ENCODE peak calls at places on chromosomes 7 and 10, in six cellular contexts. One of them, this sample, is unnamed.

GRCh38 chr7:116569737-116570136 is 44.9 kb downstream of the CAV1 start:
- DNase-seq in left cardiac atrium: no peak
- DNase-seq in psoas muscle: no peak
- DNase-seq in globus pallidus: no peak
- DNase-seq in NCI-H460: no peak
- DNase-seq in GM23338: no peak
- DNase-seq in this sample: no peak

GRCh38 chr7:138345567-138345966 is 114.5 kb upstream of the TRIM24 start:
- DNase-seq in left cardiac atrium: no peak
- DNase-seq in psoas muscle: no peak
- DNase-seq in globus pallidus: no peak
- DNase-seq in NCI-H460: no peak
- DNase-seq in GM23338: no peak
- DNase-seq in this sample: no peak

GRCh38 chr7:95264225-95264927 is 60.0 kb downstream of the PON1 start:
- DNase-seq in left cardiac atrium: no peak
- DNase-seq in psoas muscle: no peak
- DNase-seq in globus pallidus: no peak
- DNase-seq in NCI-H460: peak
- DNase-seq in GM23338: no peak
- DNase-seq in this sample: no peak

GRCh38 chr7:130360518-130360917 is 15.9 kb downstream of the CPA5 start:
- DNase-seq in left cardiac atrium: no peak
- DNase-seq in psoas muscle: no peak
- DNase-seq in globus pallidus: no peak
- DNase-seq in NCI-H460: no peak
- DNase-seq in GM23338: no peak
- DNase-seq in this sample: peak

GRCh38 chr10:128625926-128626325 is 499.7 kb upstream of the MKI67 start:
- DNase-seq in left cardiac atrium: no peak
- DNase-seq in psoas muscle: no peak
- DNase-seq in globus pallidus: no peak
- DNase-seq in NCI-H460: no peak
- DNase-seq in GM23338: no peak
- DNase-seq in this sample: no peak

GRCh38 chr7:11217848-11218565 is 244.3 kb downstream of the PHF14 start:
- DNase-seq in left cardiac atrium: no peak
- DNase-seq in psoas muscle: no peak
- DNase-seq in globus pallidus: no peak
- DNase-seq in NCI-H460: no peak
- DNase-seq in GM23338: no peak
- DNase-seq in this sample: no peak

GRCh38 chr7:128831994-128832879 is 2.0 kb downstream of the FLNC start:
- DNase-seq in left cardiac atrium: peak
- DNase-seq in psoas muscle: peak
- DNase-seq in globus pallidus: peak
- DNase-seq in NCI-H460: no peak
- DNase-seq in GM23338: peak
- DNase-seq in this sample: no peak

GRCh38 chr10:64409349-64409748 is 888.1 kb downstream of the REEP3 start:
- DNase-seq in left cardiac atrium: no peak
- DNase-seq in psoas muscle: no peak
- DNase-seq in globus pallidus: no peak
- DNase-seq in NCI-H460: no peak
- DNase-seq in GM23338: no peak
- DNase-seq in this sample: no peak

GRCh38 chr10:63710703-63711102 is 189.5 kb downstream of the REEP3 start:
- DNase-seq in left cardiac atrium: no peak
- DNase-seq in psoas muscle: no peak
- DNase-seq in globus pallidus: no peak
- DNase-seq in NCI-H460: no peak
- DNase-seq in GM23338: no peak
- DNase-seq in this sample: no peak

GRCh38 chr7:53740971-53741370 is 705.5 kb downstream of the POM121L12 start:
- DNase-seq in left cardiac atrium: no peak
- DNase-seq in psoas muscle: no peak
- DNase-seq in globus pallidus: no peak
- DNase-seq in NCI-H460: no peak
- DNase-seq in GM23338: no peak
- DNase-seq in this sample: no peak

GRCh38 chr7:31906479-31907171 is 163.6 kb downstream of the PDE1C start:
- DNase-seq in left cardiac atrium: no peak
- DNase-seq in psoas muscle: no peak
- DNase-seq in globus pallidus: no peak
- DNase-seq in NCI-H460: no peak
- DNase-seq in GM23338: no peak
- DNase-seq in this sample: no peak

GRCh38 chr10:84521468-84521867 is 193.1 kb downstream of the CCSER2 start:
- DNase-seq in left cardiac atrium: no peak
- DNase-seq in psoas muscle: no peak
- DNase-seq in globus pallidus: no peak
- DNase-seq in NCI-H460: no peak
- DNase-seq in GM23338: no peak
- DNase-seq in this sample: no peak

GRCh38 chr7:81075150-81075549 is 156.3 kb upstream of the SEMA3C start:
- DNase-seq in left cardiac atrium: no peak
- DNase-seq in psoas muscle: no peak
- DNase-seq in globus pallidus: no peak
- DNase-seq in NCI-H460: no peak
- DNase-seq in GM23338: no peak
- DNase-seq in this sample: no peak

GRCh38 chr10:3091346-3091787 is 24.0 kb downstream of the PFKP start:
- DNase-seq in left cardiac atrium: no peak
- DNase-seq in psoas muscle: no peak
- DNase-seq in globus pallidus: no peak
- DNase-seq in NCI-H460: no peak
- DNase-seq in GM23338: no peak
- DNase-seq in this sample: no peak

GRCh38 chr10:47326306-47326926 is 4.2 kb downstream of the GDF2 start:
- DNase-seq in left cardiac atrium: no peak
- DNase-seq in psoas muscle: no peak
- DNase-seq in globus pallidus: no peak
- DNase-seq in NCI-H460: no peak
- DNase-seq in GM23338: no peak
- DNase-seq in this sample: no peak

GRCh38 chr10:130487562-130487961 is 351.4 kb downstream of the GLRX3 start:
- DNase-seq in left cardiac atrium: no peak
- DNase-seq in psoas muscle: no peak
- DNase-seq in globus pallidus: no peak
- DNase-seq in NCI-H460: no peak
- DNase-seq in GM23338: no peak
- DNase-seq in this sample: no peak

GRCh38 chr10:30215631-30216030 is 133.4 kb downstream of the MTPAP start:
- DNase-seq in left cardiac atrium: no peak
- DNase-seq in psoas muscle: peak
- DNase-seq in globus pallidus: no peak
- DNase-seq in NCI-H460: no peak
- DNase-seq in GM23338: peak
- DNase-seq in this sample: no peak

GRCh38 chr7:151631149-151631967 is 111.7 kb upstream of the RHEB start:
- DNase-seq in left cardiac atrium: no peak
- DNase-seq in psoas muscle: no peak
- DNase-seq in globus pallidus: no peak
- DNase-seq in NCI-H460: no peak
- DNase-seq in GM23338: peak
- DNase-seq in this sample: no peak

GRCh38 chr7:102412548-102412947 is 16.4 kb downstream of the PRKRIP1 start:
- DNase-seq in left cardiac atrium: peak
- DNase-seq in psoas muscle: peak
- DNase-seq in globus pallidus: no peak
- DNase-seq in NCI-H460: no peak
- DNase-seq in GM23338: peak
- DNase-seq in this sample: no peak

GRCh38 chr7:14218338-14218737 is 228.9 kb upstream of the ETV1 start:
- DNase-seq in left cardiac atrium: no peak
- DNase-seq in psoas muscle: no peak
- DNase-seq in globus pallidus: no peak
- DNase-seq in NCI-H460: no peak
- DNase-seq in GM23338: no peak
- DNase-seq in this sample: no peak

GRCh38 chr7:101210143-101210542 is 7.2 kb downstream of the PLOD3 start:
- DNase-seq in left cardiac atrium: no peak
- DNase-seq in psoas muscle: no peak
- DNase-seq in globus pallidus: no peak
- DNase-seq in NCI-H460: no peak
- DNase-seq in GM23338: no peak
- DNase-seq in this sample: no peak

GRCh38 chr7:2399848-2400587 is 3.4 kb upstream of the CHST12 start:
- DNase-seq in left cardiac atrium: peak
- DNase-seq in psoas muscle: peak
- DNase-seq in globus pallidus: peak
- DNase-seq in NCI-H460: no peak
- DNase-seq in GM23338: no peak
- DNase-seq in this sample: peak

GRCh38 chr7:100546129-100546867 is 7.3 kb downstream of the AGFG2 start:
- DNase-seq in left cardiac atrium: no peak
- DNase-seq in psoas muscle: no peak
- DNase-seq in globus pallidus: no peak
- DNase-seq in NCI-H460: no peak
- DNase-seq in GM23338: no peak
- DNase-seq in this sample: no peak

GRCh38 chr10:124724279-124725027 is 19.7 kb downstream of the FAM53B start:
- DNase-seq in left cardiac atrium: no peak
- DNase-seq in psoas muscle: no peak
- DNase-seq in globus pallidus: peak
- DNase-seq in NCI-H460: no peak
- DNase-seq in GM23338: no peak
- DNase-seq in this sample: peak

GRCh38 chr7:97179454-97180104 is 62.1 kb downstream of the SDHAF3 start:
- DNase-seq in left cardiac atrium: peak
- DNase-seq in psoas muscle: no peak
- DNase-seq in globus pallidus: peak
- DNase-seq in NCI-H460: peak
- DNase-seq in GM23338: peak
- DNase-seq in this sample: no peak

GRCh38 chr7:127940365-127941160 is 90.7 kb downstream of the LRRC4 start:
- DNase-seq in left cardiac atrium: no peak
- DNase-seq in psoas muscle: no peak
- DNase-seq in globus pallidus: no peak
- DNase-seq in NCI-H460: no peak
- DNase-seq in GM23338: no peak
- DNase-seq in this sample: no peak

GRCh38 chr10:72409167-72409566 is 54.4 kb upstream of the DNAJB12 start:
- DNase-seq in left cardiac atrium: no peak
- DNase-seq in psoas muscle: no peak
- DNase-seq in globus pallidus: no peak
- DNase-seq in NCI-H460: no peak
- DNase-seq in GM23338: no peak
- DNase-seq in this sample: no peak

GRCh38 chr10:13338337-13339128 is 9.6 kb downstream of the SEPHS1 start:
- DNase-seq in left cardiac atrium: no peak
- DNase-seq in psoas muscle: no peak
- DNase-seq in globus pallidus: no peak
- DNase-seq in NCI-H460: no peak
- DNase-seq in GM23338: no peak
- DNase-seq in this sample: no peak

GRCh38 chr10:80598084-80598798 is 60.5 kb downstream of the SH2D4B start:
- DNase-seq in left cardiac atrium: no peak
- DNase-seq in psoas muscle: no peak
- DNase-seq in globus pallidus: no peak
- DNase-seq in NCI-H460: no peak
- DNase-seq in GM23338: no peak
- DNase-seq in this sample: no peak

GRCh38 chr10:114767101-114767588 is 54.4 kb upstream of the FHIP2A start:
- DNase-seq in left cardiac atrium: no peak
- DNase-seq in psoas muscle: no peak
- DNase-seq in globus pallidus: no peak
- DNase-seq in NCI-H460: no peak
- DNase-seq in GM23338: no peak
- DNase-seq in this sample: no peak

GRCh38 chr7:70229242-70229641 is 631.0 kb downstream of the AUTS2 start:
- DNase-seq in left cardiac atrium: no peak
- DNase-seq in psoas muscle: no peak
- DNase-seq in globus pallidus: no peak
- DNase-seq in NCI-H460: no peak
- DNase-seq in GM23338: no peak
- DNase-seq in this sample: no peak

This sample was measured in right lobe of liver.